ENCODE peak calls at places on chromosomes 16 and 17, in four cellular contexts. W, X, S and M are unnamed samples.

GRCh38 chr16:54586474-54587175 is 300.0 kb upstream of the IRX3 start:
- DNase-seq in W (no peak), X (no peak), S (no peak), M (no peak)

GRCh38 chr17:57902800-57903759 is 52.1 kb downstream of the CUEDC1 start:
- DNase-seq in W (peak), X (peak), S (no peak), M (peak)

GRCh38 chr16:2535644-2536021 is 2.2 kb upstream of the PDPK1 start:
- DNase-seq in W (no peak), X (no peak), S (no peak), M (no peak)

GRCh38 chr17:74760404-74761105 is 12.1 kb downstream of the NHERF1 start:
- DNase-seq in W (no peak), X (no peak), S (no peak), M (no peak)

GRCh38 chr16:69567031-69567680 is 1.4 kb downstream of the NFAT5 start:
- DNase-seq in W (no peak), X (peak), S (peak), M (no peak)

GRCh38 chr16:88617268-88618031 is 20.9 kb upstream of the IL17C start:
- DNase-seq in W (no peak), X (peak), S (no peak), M (peak)

GRCh38 chr17:16215965-16216316 is 607 bp upstream of the NCOR1 start:
- DNase-seq in W (no peak), X (peak), S (no peak), M (no peak)

GRCh38 chr16:82700541-82701240 is 73.9 kb downstream of the CDH13 start:
- DNase-seq in W (no peak), X (no peak), S (no peak), M (no peak)

GRCh38 chr16:67530013-67530939 is 1.6 kb downstream of the RIPOR1 start:
- DNase-seq in W (peak), X (no peak), S (no peak), M (no peak)

GRCh38 chr17:1644493-1645206 is 882 bp downstream of the SCARF1 start:
- DNase-seq in W (no peak), X (no peak), S (peak), M (no peak)

GRCh38 chr16:78902291-78902690 is 698.2 kb downstream of the MAF start:
- DNase-seq in W (no peak), X (no peak), S (no peak), M (no peak)